ENCODE peak calls at places on chromosomes 4 and X, in six cellular contexts. Z, V, O, S, C and W are unnamed samples.

GRCh38 chr4:102627831-102628523 is 126.8 kb downstream of the NFKB1 start:
- DNase-seq in O (peak; percentile 15), C (no peak), V (no peak), Z (peak; percentile 4), S (peak; percentile 85), W (no peak)

GRCh38 chr4:57147335-57148060 is 37.3 kb upstream of the IGFBP7 start:
- DNase-seq in C (no peak), V (no peak), S (peak; percentile 90), O (peak; percentile 55), Z (peak; percentile 42), W (no peak)

GRCh38 chr4:7964890-7965662 is 25.4 kb upstream of the AFAP1 start:
- DNase-seq in Z (no peak), O (peak; percentile 81), S (peak; percentile 73), V (no peak), C (no peak), W (no peak)

GRCh38 chr4:106017975-106018374 is 122.7 kb downstream of the NPNT start:
- DNase-seq in C (no peak), Z (no peak), O (no peak), S (no peak), V (no peak), W (no peak)

GRCh38 chr4:63302792-63303191 is 1106.5 kb downstream of the TECRL start:
- DNase-seq in C (no peak), Z (no peak), O (no peak), S (no peak), V (no peak), W (no peak)

GRCh38 chrX:10325606-10326005 is 168.8 kb downstream of the CLCN4 start:
- DNase-seq in Z (peak; percentile 51), O (peak; percentile 45), V (no peak), S (peak; percentile 37), C (no peak), W (no peak)

GRCh38 chrX:25968920-25969319 is 169.2 kb upstream of the MAGEB18 start:
- DNase-seq in Z (no peak), V (no peak), S (no peak), O (peak; percentile 27), C (no peak), W (no peak)

GRCh38 chrX:102746134-102746584 is 25.6 kb downstream of the GPRASP3 start:
- DNase-seq in S (peak; percentile 67), Z (peak; percentile 40), O (peak; percentile 10), V (peak; percentile 33), C (no peak), W (peak; percentile 82)

GRCh38 chr4:166282081-166282770 is 409.2 kb downstream of the TLL1 start:
- DNase-seq in C (no peak), V (no peak), O (peak; percentile 2), Z (peak; percentile 54), S (no peak), W (no peak)

GRCh38 chrX:33339219-33339618 is 127.9 kb upstream of the DMD start:
- DNase-seq in S (no peak), V (no peak), C (no peak), O (peak; percentile 9), Z (no peak), W (no peak)

GRCh38 chrX:150487369-150488094 is 80.9 kb upstream of the MTM1 start:
- DNase-seq in O (no peak), C (no peak), V (no peak), Z (no peak), S (no peak), W (no peak)

GRCh38 chr4:4860803-4861591 is 1.5 kb downstream of the MSX1 start:
- DNase-seq in Z (peak; percentile 67), S (peak; percentile 77), O (no peak), V (no peak), C (no peak), W (peak; percentile 70)

DNA sequence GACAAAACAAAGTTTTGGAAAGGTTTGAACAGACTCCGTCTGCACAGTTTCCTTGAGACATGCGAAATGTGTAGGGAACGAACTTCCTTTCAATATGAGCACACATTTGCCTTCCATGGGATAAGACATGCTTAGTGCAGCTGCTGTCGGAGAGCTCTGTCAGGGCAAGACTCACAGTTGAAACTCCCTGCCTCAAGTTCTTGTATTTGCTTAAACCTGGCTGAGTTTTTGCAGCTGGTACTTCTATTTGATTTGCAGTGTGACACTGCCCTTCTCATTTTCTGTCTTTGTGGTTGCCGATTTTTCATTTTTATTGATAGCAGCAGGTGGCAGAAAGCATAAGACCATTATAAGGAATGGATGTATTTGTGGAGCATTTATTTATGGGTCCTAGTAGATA is 18.2 kb upstream of the RHOH start:
- DNase-seq in Z (no peak), V (no peak), C (no peak), S (no peak), O (no peak), W (no peak)
- H3K4me3 ChIP-seq in Z (no peak overlapping the region), V (no peak overlapping the region), C (no peak overlapping the region), S (no peak overlapping the region), O (no peak overlapping the region), W (no peak overlapping the region)

GRCh38 chr4:78774395-78774794 is 1.8 kb upstream of the BMP2K start:
- DNase-seq in S (no peak), V (no peak), Z (no peak), O (no peak), C (no peak), W (no peak)
- H3K9ac ChIP-seq in S (peak overlapping the region; percentile 95), V (no peak overlapping the region), Z (no peak overlapping the region), O (no peak overlapping the region), C (no peak overlapping the region), W (no peak overlapping the region)

GRCh38 chr4:2636331-2636730 is 99.9 kb downstream of the FAM193A start:
- DNase-seq in C (no peak), Z (no peak), O (no peak), S (no peak), V (no peak), W (no peak)
- H3K36me3 ChIP-seq in C (peaks cover 23% of the 10 kb centered on the region), Z (peaks cover 76% of the 10 kb centered on the region), O (peaks cover 10% of the 10 kb centered on the region), S (peaks cover 26% of the 10 kb centered on the region), V (peaks cover 12% of the 10 kb centered on the region), W (peaks cover 33% of the 10 kb centered on the region)

DNA sequence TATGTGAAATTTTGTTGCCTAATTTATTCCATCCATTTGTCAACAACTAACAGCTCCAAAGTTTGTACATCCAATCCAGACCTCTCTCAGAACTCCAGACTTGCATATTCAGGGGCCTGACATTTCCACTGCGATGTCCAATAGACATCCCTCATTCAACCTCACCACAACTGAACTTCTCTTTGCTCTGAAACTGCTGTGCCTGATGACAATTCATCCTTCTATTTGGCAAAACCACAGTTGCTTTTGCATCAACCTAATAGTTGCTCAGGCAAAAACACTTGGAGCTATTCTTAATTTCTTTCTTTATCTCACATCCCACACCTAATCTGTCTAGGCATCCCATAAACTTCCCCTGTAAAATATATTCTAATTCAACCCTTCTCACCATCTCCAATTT is 56.5 kb downstream of the ANTXR2 start:
- DNase-seq in Z (no peak), S (peak; percentile 45), C (no peak), V (no peak), O (no peak), W (no peak)
- H3K4me3 ChIP-seq in Z (no peak overlapping the region), S (no peak overlapping the region), C (no peak overlapping the region), V (no peak overlapping the region), O (no peak overlapping the region), W (no peak overlapping the region)

GRCh38 chr4:25905371-25905770 is 8.6 kb upstream of the SMIM20 start:
- DNase-seq in V (no peak), S (no peak), C (no peak), O (no peak), Z (no peak), W (no peak)

GRCh38 chr4:25903905-25904747 is 9.9 kb upstream of the SMIM20 start:
- DNase-seq in C (no peak), S (peak; percentile 55), Z (no peak), O (no peak), V (no peak), W (no peak)

GRCh38 chr4:25911356-25911755 is 2.7 kb upstream of the SMIM20 start:
- DNase-seq in S (no peak), Z (no peak), V (no peak), O (no peak), C (no peak), W (no peak)

GRCh38 chr4:25904748-25905082 is 9.3 kb upstream of the SMIM20 start:
- DNase-seq in V (no peak), C (no peak), S (no peak), O (no peak), Z (no peak), W (no peak)

GRCh38 chr4:25908491-25908901 is 5.5 kb upstream of the SMIM20 start:
- DNase-seq in V (no peak), C (no peak), O (peak; percentile 93), S (peak; percentile 96), Z (peak; percentile 79), W (no peak)
- H3K9ac ChIP-seq in V (no peak overlapping the region), C (no peak overlapping the region), O (no peak overlapping the region), S (no peak overlapping the region), Z (no peak overlapping the region), W (no peak overlapping the region)

DNA sequence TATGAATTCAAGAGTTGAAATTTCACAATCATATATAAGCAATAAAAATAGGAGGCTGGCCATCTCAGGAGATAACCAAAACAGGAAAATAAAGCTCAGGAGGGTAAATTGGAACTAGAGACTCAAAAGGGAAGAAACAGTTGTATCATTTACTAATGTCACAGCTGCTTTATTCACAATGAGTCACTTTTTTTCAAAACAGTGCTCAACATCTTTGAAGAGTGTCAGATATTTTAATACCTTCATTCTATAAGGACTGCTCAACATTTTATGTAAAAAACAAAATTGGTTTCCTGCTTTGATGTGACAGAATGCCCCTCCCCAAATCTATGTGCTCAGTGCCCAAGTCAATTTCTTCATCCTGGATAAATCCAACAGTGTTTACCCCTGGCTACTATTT is 97.7 kb downstream of the DDX60 start:
- DNase-seq in Z (peak; percentile 4), V (no peak), C (no peak), S (peak; percentile 33), O (no peak), W (no peak)
- H3K36me3 ChIP-seq in Z (peaks cover 5% of the 10 kb centered on the region), V (peaks cover 9% of the 10 kb centered on the region), C (no peaks in the 10 kb centered on the region), S (no peaks in the 10 kb centered on the region), O (no peaks in the 10 kb centered on the region), W (peaks cover 2% of the 10 kb centered on the region)

GRCh38 chrX:2499507-2499906 is 1.3 kb downstream of the DHRSX start:
- DNase-seq in O (no peak), S (no peak), V (no peak), Z (no peak), C (no peak), W (no peak)
- H3K4me3 ChIP-seq in O (peak overlapping the region; percentile 89), S (peak overlapping the region; percentile 91), V (peak overlapping the region; percentile 86), Z (peak overlapping the region; percentile 90), C (peak overlapping the region; percentile 90), W (peak overlapping the region; percentile 75)

GRCh38 chr4:123976875-123977274 is 580.3 kb downstream of the SPRY1 start:
- DNase-seq in S (no peak), O (no peak), C (no peak), V (no peak), Z (no peak), W (no peak)
- H3K9ac ChIP-seq in S (no peak overlapping the region), O (no peak overlapping the region), C (no peak overlapping the region), V (no peak overlapping the region), Z (no peak overlapping the region), W (no peak overlapping the region)

GRCh38 chr4:10086506-10087120 is 30.0 kb downstream of the WDR1 start:
- DNase-seq in Z (no peak), S (no peak), C (no peak), O (no peak), V (no peak), W (peak; percentile 68)
- H3K36me3 ChIP-seq in Z (peaks cover 99% of the 10 kb centered on the region), S (peaks cover 95% of the 10 kb centered on the region), C (peaks cover 67% of the 10 kb centered on the region), O (peaks cover 74% of the 10 kb centered on the region), V (peaks cover 70% of the 10 kb centered on the region), W (peaks cover 57% of the 10 kb centered on the region)